ENCODE peak calls at places on chromosomes 1 and 21, in six cellular contexts. Z, B, D, R, F and U are unnamed samples.

GRCh38 chr1:206912445-206913095 is 9.2 kb downstream of the FCMR start:
- DNase-seq in B (peak), Z (peak), R (peak), D (peak), F (peak), U (no peak)

GRCh38 chr1:51627672-51628071 is 10.8 kb downstream of the OSBPL9 start:
- DNase-seq in D (no peak), R (peak), F (no peak), Z (no peak), B (no peak), U (no peak)

GRCh38 chr1:15883326-15883725 is 35.8 kb downstream of the SPEN start:
- DNase-seq in B (no peak), Z (no peak), F (no peak), D (no peak), R (no peak), U (no peak)

GRCh38 chr1:234844479-234845031 is 234.6 kb upstream of the IRF2BP2 start:
- DNase-seq in Z (no peak), F (no peak), R (peak), B (no peak), D (no peak), U (no peak)

GRCh38 chr21:39004776-39005605 is 178.3 kb downstream of the PSMG1 start:
- DNase-seq in F (peak), Z (no peak), D (no peak), R (peak), B (peak), U (no peak)

GRCh38 chr1:206703647-206704046 is 18.9 kb downstream of the MAPKAPK2 start:
- DNase-seq in D (no peak), F (no peak), B (no peak), R (peak), Z (no peak), U (no peak)

GRCh38 chr1:41362357-41362721 is 1.1 kb downstream of the FOXO6 start:
- DNase-seq in Z (no peak), B (no peak), R (no peak), D (no peak), F (no peak), U (no peak)

GRCh38 chr1:203751051-203751450 is 13.9 kb upstream of the LAX1 start:
- DNase-seq in D (no peak), F (no peak), R (peak), Z (no peak), B (no peak), U (peak)

GRCh38 chr1:109805486-109806180 is 41.9 kb upstream of the EPS8L3 start:
- DNase-seq in B (no peak), Z (no peak), R (no peak), D (peak), F (no peak), U (no peak)

GRCh38 chr1:15328785-15329480 is 80.8 kb upstream of the EFHD2 start:
- DNase-seq in Z (peak), R (peak), D (peak), B (peak), F (peak), U (no peak)

GRCh38 chr21:43768868-43769167 is 7.3 kb downstream of the CSTB start:
- DNase-seq in F (no peak), R (no peak), D (no peak), B (no peak), Z (no peak), U (no peak)

GRCh38 chr21:37057614-37058013 is 15.3 kb downstream of the PIGP start:
- DNase-seq in Z (no peak), D (no peak), F (no peak), B (no peak), R (no peak), U (no peak)

GRCh38 chr1:87728169-87728568 is 399.5 kb downstream of the LMO4 start:
- DNase-seq in B (no peak), Z (no peak), F (no peak), D (no peak), R (no peak), U (no peak)

GRCh38 chr1:44851308-44851707 is 8.3 kb upstream of the PTCH2 start:
- DNase-seq in B (no peak), D (no peak), R (no peak), F (no peak), Z (no peak), U (no peak)

GRCh38 chr1:44849575-44850132 is 6.6 kb upstream of the PTCH2 start:
- DNase-seq in R (peak), F (no peak), D (no peak), Z (no peak), B (no peak), U (no peak)

GRCh38 chr1:44855742-44856141 is 12.7 kb upstream of the PTCH2 start:
- DNase-seq in R (no peak), F (no peak), D (no peak), Z (no peak), B (no peak), U (no peak)

GRCh38 chr1:44854985-44855384 is 11.9 kb upstream of the PTCH2 start:
- DNase-seq in D (no peak), B (no peak), R (no peak), F (no peak), Z (no peak), U (no peak)

DNA sequence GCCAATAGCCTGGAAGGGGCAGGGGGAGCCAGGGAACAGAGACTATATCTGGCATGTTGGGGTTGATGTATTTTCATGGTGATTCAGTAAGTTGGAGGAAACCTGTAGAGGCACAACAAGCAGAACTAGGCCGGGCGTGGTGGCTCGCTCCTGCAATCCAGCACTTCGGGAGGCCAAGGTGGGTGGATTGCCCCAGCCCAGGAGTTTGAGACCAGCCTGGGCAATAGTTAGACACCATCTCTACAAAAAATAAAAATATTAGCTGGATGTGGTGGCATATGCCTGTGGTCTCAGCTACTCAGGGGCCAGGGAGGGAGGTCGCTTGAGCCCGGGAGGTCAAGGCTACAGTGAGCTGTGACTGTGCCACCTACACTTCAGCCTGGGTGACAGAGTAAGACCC is 10.1 kb upstream of the PTCH2 start:
- DNase-seq in R (no peak), B (no peak), F (no peak), D (no peak), Z (no peak), U (no peak)
- TF ChIP-seq CTCF in R (no peak), B (no peak), F (no peak), D (no peak), Z (no peak), U (no peak)

GRCh38 chr1:19109545-19109944 is 100.5 kb downstream of the UBR4 start:
- DNase-seq in Z (no peak), D (no peak), B (no peak), F (no peak), R (no peak), U (no peak)

GRCh38 chr1:19115082-19115808 is 94.8 kb downstream of the UBR4 start:
- DNase-seq in F (no peak), R (no peak), Z (no peak), B (no peak), D (no peak), U (no peak)

GRCh38 chr1:19110266-19110927 is 99.7 kb downstream of the UBR4 start:
- DNase-seq in Z (no peak), F (no peak), R (no peak), B (no peak), D (no peak), U (no peak)

DNA sequence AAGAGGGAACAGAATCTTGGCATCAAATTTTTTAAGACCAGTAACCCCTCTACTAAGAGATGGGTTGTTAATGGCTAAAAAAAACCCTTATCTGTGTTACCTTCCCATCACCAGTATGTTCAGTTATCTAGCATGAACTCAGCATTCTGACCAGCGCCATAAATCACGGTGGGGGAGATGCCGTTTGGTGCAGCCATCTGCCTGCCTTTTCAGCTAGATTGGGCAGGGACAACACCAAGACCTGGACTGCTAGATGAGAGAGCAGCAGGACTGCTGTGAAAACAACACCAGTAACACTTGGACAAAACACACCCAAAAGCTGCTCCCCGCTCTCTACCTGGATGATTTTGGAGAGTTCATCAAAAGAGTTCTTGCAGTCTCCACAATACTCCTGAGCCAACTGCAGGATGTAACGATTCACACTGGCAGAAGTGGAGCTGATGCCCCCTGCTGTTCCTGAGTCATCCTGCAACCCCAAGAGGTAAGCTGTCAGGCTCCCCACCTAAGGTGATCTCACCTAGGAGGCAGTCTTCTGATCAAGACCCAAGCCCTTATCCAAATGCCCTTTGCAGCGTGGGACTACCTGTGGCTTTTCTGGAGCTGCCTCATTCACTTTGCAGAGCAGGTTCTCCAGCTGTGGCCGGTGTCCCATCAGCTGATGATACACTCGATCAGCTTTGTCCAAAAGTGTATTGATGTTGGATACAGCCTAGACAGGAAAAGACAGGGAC is 96.5 kb downstream of the UBR4 start:
- DNase-seq in F (no peak), Z (no peak), D (no peak), R (peak), B (no peak), U (no peak)
- TF ChIP-seq CTCF in F (no peak), Z (no peak), D (peak), R (peak), B (peak), U (peak)

GRCh38 chr21:26840912-26841311 is 4.3 kb downstream of the ADAMTS1 start:
- DNase-seq in D (no peak), R (peak), B (no peak), F (peak), Z (no peak), U (peak)
- TF ChIP-seq CTCF in D (no peak), R (peak), B (no peak), F (no peak), Z (no peak), U (peak)

GRCh38 chr1:152015766-152016165 is 21.0 kb downstream of the S100A11 start:
- DNase-seq in D (no peak), R (no peak), F (no peak), B (no peak), Z (no peak), U (no peak)

GRCh38 chr1:152014943-152015342 is 21.3 kb upstream of the S100A10 start:
- DNase-seq in Z (no peak), F (no peak), D (no peak), B (peak), R (no peak), U (no peak)

GRCh38 chr1:152022521-152022920 is 14.3 kb downstream of the S100A11 start:
- DNase-seq in D (no peak), R (no peak), Z (no peak), B (no peak), F (no peak), U (no peak)

GRCh38 chr1:152021557-152021956 is 15.2 kb downstream of the S100A11 start:
- DNase-seq in B (no peak), D (no peak), Z (no peak), F (no peak), R (no peak), U (no peak)

DNA sequence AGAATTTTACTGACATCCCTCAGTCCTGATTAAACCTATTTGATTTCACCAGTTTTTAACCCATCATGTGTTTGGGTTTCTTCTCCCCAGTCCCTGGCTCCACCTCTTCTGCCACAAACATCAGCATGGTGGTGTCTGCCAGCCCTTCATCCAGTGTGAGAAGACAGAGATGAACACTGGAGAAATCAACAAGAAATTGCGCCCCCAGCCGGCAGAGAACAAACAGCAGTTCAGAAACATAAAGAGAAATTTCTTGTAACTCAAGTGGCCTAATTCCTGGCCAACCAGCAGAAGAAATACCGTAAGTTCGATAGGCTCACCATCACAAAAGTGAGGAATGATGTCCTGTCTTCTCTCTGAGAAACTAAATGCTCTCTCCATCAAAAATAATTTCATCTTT is 18.3 kb downstream of the S100A11 start:
- DNase-seq in R (no peak), B (no peak), D (no peak), Z (no peak), F (no peak), U (no peak)
- TF ChIP-seq CTCF in R (peak), B (peak), D (no peak), Z (no peak), F (no peak), U (peak)